ENCODE peak calls at places on chromosome 1, in six cellular contexts. One of them, this sample, is unnamed.

GRCh38 chr1:24392604-24392946 is 21.0 kb downstream of the STPG1 start:
- DNase-seq in fibroblast of lung: no peak
- DNase-seq in memory B cell: no peak
- DNase-seq in pons: no peak
- DNase-seq in NCI-H2081: no peak
- DNase-seq in stimulated activated CD8-positive, alpha-beta memory T cell treated with anti-CD3 and anti-CD28 coated beads, Interleukin-4, amount 100 ng/mL, for 4 hours: no peak
- DNase-seq in this sample: no peak

GRCh38 chr1:101843160-101843559 is 153.6 kb downstream of the OLFM3 start:
- DNase-seq in memory B cell: no peak
- DNase-seq in stimulated activated CD8-positive, alpha-beta memory T cell treated with anti-CD3 and anti-CD28 coated beads, Interleukin-4, amount 100 ng/mL, for 4 hours: no peak
- DNase-seq in pons: no peak
- DNase-seq in fibroblast of lung: no peak
- DNase-seq in NCI-H2081: no peak
- DNase-seq in this sample: no peak

GRCh38 chr1:45302505-45303331 is 24.0 kb upstream of the HPDL start:
- DNase-seq in NCI-H2081: no peak
- DNase-seq in stimulated activated CD8-positive, alpha-beta memory T cell treated with anti-CD3 and anti-CD28 coated beads, Interleukin-4, amount 100 ng/mL, for 4 hours: no peak
- DNase-seq in pons: no peak
- DNase-seq in memory B cell: no peak
- DNase-seq in fibroblast of lung: no peak
- DNase-seq in this sample: no peak

GRCh38 chr1:16298653-16299052 is 53.6 kb downstream of the FBXO42 start:
- DNase-seq in stimulated activated CD8-positive, alpha-beta memory T cell treated with anti-CD3 and anti-CD28 coated beads, Interleukin-4, amount 100 ng/mL, for 4 hours: no peak
- DNase-seq in fibroblast of lung: no peak
- DNase-seq in pons: no peak
- DNase-seq in memory B cell: no peak
- DNase-seq in NCI-H2081: no peak
- DNase-seq in this sample: no peak

GRCh38 chr1:5619469-5619868 is 372.8 kb downstream of the NPHP4 start:
- DNase-seq in stimulated activated CD8-positive, alpha-beta memory T cell treated with anti-CD3 and anti-CD28 coated beads, Interleukin-4, amount 100 ng/mL, for 4 hours: no peak
- DNase-seq in fibroblast of lung: no peak
- DNase-seq in memory B cell: no peak
- DNase-seq in pons: no peak
- DNase-seq in NCI-H2081: no peak
- DNase-seq in this sample: no peak

GRCh38 chr1:116842654-116843053 is 67.1 kb upstream of the PTGFRN start:
- DNase-seq in stimulated activated CD8-positive, alpha-beta memory T cell treated with anti-CD3 and anti-CD28 coated beads, Interleukin-4, amount 100 ng/mL, for 4 hours: no peak
- DNase-seq in NCI-H2081: peak; percentile 13
- DNase-seq in pons: no peak
- DNase-seq in memory B cell: no peak
- DNase-seq in fibroblast of lung: no peak
- DNase-seq in this sample: no peak

GRCh38 chr1:33181038-33181861 is 593 bp downstream of the TRIM62 start:
- DNase-seq in NCI-H2081: peak; percentile 32
- DNase-seq in memory B cell: peak; percentile 16
- DNase-seq in stimulated activated CD8-positive, alpha-beta memory T cell treated with anti-CD3 and anti-CD28 coated beads, Interleukin-4, amount 100 ng/mL, for 4 hours: no peak
- DNase-seq in pons: no peak
- DNase-seq in fibroblast of lung: peak; percentile 34
- DNase-seq in this sample: no peak

GRCh38 chr1:17250601-17251000 is 1.7 kb downstream of the PADI3 start:
- DNase-seq in fibroblast of lung: no peak
- DNase-seq in pons: no peak
- DNase-seq in memory B cell: no peak
- DNase-seq in NCI-H2081: no peak
- DNase-seq in stimulated activated CD8-positive, alpha-beta memory T cell treated with anti-CD3 and anti-CD28 coated beads, Interleukin-4, amount 100 ng/mL, for 4 hours: no peak
- DNase-seq in this sample: no peak

GRCh38 chr1:39852214-39852791 is 31.0 kb downstream of the TRIT1 start:
- DNase-seq in NCI-H2081: peak; percentile 27
- DNase-seq in pons: no peak
- DNase-seq in fibroblast of lung: peak; percentile 45
- DNase-seq in memory B cell: no peak
- DNase-seq in stimulated activated CD8-positive, alpha-beta memory T cell treated with anti-CD3 and anti-CD28 coated beads, Interleukin-4, amount 100 ng/mL, for 4 hours: no peak
- DNase-seq in this sample: no peak